ENCODE peak calls at places on chromosomes 5 and 9, in five cellular contexts. K is CD8-positive, alpha-beta T cell; H is astrocyte; G is CD4-positive, alpha-beta T cell; A is lower leg skin. O is an unnamed sample.

GRCh38 chr9:36881316-36882116 is 152.6 kb downstream of the PAX5 start:
- DNase-seq in K (no peak), H (no peak), G (no peak), A (no peak), O (no peak)

GRCh38 chr5:126917918-126918623 is 112.3 kb downstream of the MARCHF3 start:
- DNase-seq in K (no peak), H (peak), G (no peak), A (no peak), O (no peak)

GRCh38 chr5:72388652-72389051 is 68.5 kb downstream of the PTCD2 start:
- DNase-seq in K (no peak), H (peak), G (no peak), A (no peak), O (no peak)

GRCh38 chr5:149264432-149265069 is 7.1 kb upstream of the AFAP1L1 start:
- DNase-seq in K (peak), H (no peak), G (peak), A (no peak), O (no peak)

GRCh38 chr5:143908959-143909358 is 97.0 kb downstream of the HMHB1 start:
- DNase-seq in K (no peak), H (no peak), G (no peak), A (no peak), O (no peak)

GRCh38 chr9:81574399-81574798 is 114.9 kb downstream of the TLE1 start:
- DNase-seq in K (no peak), H (peak), G (no peak), A (no peak), O (no peak)

GRCh38 chr9:87309236-87309635 is 188.4 kb upstream of the DAPK1 start:
- DNase-seq in K (no peak), H (peak), G (no peak), A (no peak), O (no peak)

GRCh38 chr9:96116275-96117051 is 185.5 kb downstream of the HSD17B3 start:
- DNase-seq in K (no peak), H (no peak), G (no peak), A (peak), O (no peak)

GRCh38 chr5:15993334-15993733 is 186.3 kb downstream of the MARCHF11 start:
- DNase-seq in K (no peak), H (peak), G (no peak), A (no peak), O (no peak)

GRCh38 chr5:15993934-15994333 is 185.7 kb downstream of the MARCHF11 start:
- DNase-seq in K (no peak), H (no peak), G (no peak), A (no peak), O (no peak)

GRCh38 chr5:15991586-15991985 is 188.0 kb downstream of the MARCHF11 start:
- DNase-seq in K (no peak), H (no peak), G (no peak), A (no peak), O (no peak)

GRCh38 chr5:15992918-15993317 is 186.7 kb downstream of the MARCHF11 start:
- DNase-seq in K (no peak), H (peak), G (no peak), A (no peak), O (no peak)

DNA sequence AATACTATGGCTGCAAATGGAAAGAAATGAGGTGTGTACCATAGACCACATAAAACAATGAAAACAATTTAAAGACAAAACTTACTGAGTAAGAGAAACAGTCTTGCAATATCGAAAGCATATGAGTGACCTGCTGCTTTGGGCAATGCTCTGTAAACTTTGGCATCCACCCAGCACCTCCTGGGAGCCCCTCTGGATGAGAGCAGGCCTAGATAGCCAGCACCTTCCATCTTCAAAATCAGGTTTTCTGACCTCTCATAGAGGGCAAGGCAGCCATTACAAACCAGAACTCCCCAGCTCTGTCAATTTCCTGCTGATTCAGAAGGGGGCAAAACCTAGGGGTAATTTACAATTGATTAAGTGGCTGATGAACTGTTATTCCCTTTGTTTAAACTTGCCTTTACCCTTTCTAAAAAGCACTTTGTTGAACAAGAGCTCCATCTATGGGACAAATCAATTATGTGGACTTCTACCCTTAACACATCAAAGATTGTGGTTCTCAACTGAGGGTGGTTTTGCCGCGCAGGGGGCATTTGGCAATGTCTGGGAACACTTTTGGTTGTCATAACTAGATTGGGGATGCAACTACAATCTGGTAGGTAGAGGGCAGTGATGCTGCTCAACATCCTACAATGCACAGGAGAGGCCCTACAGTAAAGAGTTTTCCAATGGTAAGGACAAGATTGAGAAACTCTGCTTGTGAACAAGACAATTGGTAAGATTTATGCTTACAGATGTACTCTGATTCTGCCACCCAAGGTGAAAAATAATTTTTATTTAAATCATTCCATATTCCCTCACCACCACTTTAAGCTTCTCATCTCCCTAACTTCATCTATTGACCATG is 184.2 kb downstream of the MARCHF11 start:
- DNase-seq in K (no peak), H (peak), G (no peak), A (no peak), O (no peak)
- TF ChIP-seq CTCF in K (no peak), H (peak), G (no peak), A (no peak), O (no peak)

DNA sequence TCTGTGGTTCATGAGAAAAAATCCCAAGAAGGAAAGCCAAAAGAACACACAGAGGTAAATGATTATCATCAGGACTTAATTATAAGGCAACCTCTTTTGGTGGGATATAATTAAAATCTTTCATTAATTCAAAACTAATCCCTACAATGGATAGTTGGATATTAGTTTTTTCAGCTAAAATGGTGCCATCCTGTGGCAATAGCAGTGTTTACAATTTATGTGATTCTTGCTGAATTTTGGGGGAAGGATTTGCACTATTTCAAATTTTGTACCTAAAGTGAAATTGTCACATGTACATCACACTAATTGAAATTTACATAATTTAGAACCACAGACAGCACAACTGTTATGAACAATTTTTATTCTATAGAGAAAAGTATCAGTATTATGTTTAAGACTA is 67.0 kb downstream of the CAST start:
- DNase-seq in K (no peak), H (no peak), G (no peak), A (no peak), O (no peak)
- TF ChIP-seq CTCF in K (peak), H (no peak), G (peak), A (no peak), O (peak)

DNA sequence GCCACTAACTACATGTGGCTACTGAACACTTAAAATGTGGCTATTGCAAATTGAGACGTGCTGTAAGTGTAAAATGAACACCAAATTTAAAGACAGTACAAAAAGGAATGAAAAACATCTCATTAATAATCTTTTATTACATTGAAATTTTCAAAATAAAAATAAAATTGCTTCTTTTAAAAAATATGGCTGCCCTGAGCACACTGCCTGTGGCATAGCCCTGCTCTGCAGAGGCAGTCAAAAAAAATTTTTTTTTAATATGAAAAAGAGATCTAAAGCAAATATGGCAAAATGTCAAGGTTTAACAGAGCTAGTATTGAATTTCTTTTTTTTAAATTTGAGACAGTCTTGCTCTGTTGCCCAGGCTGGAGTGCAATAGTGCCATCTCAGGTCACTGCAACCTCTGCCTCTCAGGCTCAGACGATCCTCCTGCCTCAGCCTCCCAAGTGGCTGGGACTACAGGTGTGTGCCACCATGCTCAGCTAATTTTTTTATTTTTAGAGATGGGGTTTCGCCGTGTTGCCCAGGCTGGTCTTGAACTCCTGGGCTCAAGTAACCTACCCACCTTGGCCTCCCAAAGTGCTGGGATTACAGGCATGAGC is 25.6 kb downstream of the CARNMT1 start:
- DNase-seq in K (no peak), H (no peak), G (no peak), A (no peak), O (no peak)
- TF ChIP-seq CTCF in K (peak), H (no peak), G (peak), A (no peak), O (peak)

DNA sequence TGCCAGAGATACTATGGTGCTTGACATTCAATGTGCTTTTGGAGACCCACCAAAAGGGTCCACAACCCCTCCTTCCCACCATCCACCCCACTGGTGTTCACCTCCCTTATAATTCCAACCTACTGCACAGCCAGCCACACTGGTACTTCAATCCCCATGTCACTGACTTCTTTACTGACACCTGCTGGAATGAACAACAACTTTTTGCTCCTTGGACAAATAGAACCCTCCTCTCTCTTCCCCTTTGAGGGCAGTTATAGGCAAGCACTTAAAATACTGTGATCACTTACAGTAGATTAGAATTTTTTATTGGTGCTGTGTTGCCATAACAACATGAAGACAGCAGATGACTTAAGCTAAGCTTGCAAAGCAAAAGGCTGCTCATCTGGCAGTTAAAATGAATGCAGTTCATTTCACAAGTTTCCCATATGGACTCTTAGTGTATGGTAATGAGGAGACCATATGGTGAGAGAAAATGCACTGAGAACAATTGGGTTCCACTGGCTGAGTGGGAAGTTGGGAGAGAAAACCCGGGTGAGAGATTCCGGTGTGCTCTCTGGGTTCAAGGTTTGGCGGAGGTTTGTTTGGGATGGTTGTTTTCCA is 374.4 kb downstream of the EBF1 start:
- DNase-seq in K (no peak), H (no peak), G (no peak), A (no peak), O (no peak)
- TF ChIP-seq CTCF in K (no peak), H (no peak), G (no peak), A (no peak), O (no peak)

GRCh38 chr5:129137637-129138036 is 43.1 kb downstream of the ISOC1 start:
- DNase-seq in K (no peak), H (no peak), G (no peak), A (no peak), O (no peak)

GRCh38 chr5:129133553-129133952 is 39.0 kb downstream of the ISOC1 start:
- DNase-seq in K (no peak), H (no peak), G (no peak), A (no peak), O (no peak)

DNA sequence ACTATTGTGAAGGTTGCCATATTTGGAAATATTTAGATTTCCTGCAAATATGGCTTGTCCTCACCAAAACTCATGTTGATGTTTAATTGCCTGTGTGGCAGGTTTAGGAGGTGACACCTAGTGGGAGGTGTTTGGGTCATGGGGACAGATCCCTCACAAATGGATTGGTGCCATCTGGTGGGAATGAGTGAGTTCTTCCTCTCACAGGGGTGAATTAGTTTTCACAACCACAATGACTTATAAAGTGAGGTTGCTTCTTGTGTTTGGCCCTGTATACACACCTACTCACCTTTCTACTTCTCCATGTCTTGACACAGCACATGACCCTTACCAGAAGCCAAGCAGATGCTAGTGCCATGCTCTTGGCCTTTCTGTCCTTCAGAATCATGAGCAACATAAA is 41.1 kb downstream of the ISOC1 start:
- DNase-seq in K (no peak), H (no peak), G (no peak), A (no peak), O (no peak)
- TF ChIP-seq CTCF in K (no peak), H (no peak), G (no peak), A (no peak), O (no peak)

DNA sequence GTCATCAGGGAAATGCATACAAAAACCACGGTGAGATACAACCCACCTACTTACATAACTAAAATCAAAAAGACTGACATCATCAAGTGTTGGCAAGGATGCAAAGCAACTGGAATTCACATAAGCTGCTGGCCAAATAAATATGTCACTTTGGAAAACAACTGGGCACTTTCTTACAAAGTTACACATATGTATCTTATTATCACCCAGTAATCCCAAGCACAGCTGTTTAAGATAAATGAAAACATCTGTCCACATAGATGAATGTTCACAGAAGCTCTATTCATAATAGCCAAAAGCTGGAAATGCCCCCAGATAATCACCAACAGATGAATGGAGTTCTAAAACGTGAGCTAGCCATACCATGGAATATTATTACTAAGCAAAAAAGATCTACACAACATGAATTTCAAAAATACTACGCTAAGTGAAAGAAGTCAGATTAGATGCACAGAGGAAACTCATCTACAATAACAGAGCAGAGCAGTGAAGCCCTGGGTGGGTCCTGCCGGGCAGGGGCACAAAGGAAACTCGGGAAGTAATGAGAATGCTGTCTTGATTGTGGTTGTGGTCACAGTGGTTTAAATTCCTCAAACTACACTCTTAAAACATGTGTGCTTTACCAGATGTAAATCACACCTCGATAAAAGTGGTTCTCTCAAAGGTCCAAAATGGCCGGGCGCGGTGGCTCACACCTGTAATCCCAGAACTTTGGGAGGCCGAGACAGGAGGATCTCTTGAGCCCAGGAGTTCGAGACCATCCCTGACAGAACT is 8.5 kb downstream of the CAMSAP1 start:
- DNase-seq in K (no peak), H (peak), G (no peak), A (peak), O (no peak)
- TF ChIP-seq CTCF in K (no peak), H (no peak), G (no peak), A (no peak), O (no peak)

DNA sequence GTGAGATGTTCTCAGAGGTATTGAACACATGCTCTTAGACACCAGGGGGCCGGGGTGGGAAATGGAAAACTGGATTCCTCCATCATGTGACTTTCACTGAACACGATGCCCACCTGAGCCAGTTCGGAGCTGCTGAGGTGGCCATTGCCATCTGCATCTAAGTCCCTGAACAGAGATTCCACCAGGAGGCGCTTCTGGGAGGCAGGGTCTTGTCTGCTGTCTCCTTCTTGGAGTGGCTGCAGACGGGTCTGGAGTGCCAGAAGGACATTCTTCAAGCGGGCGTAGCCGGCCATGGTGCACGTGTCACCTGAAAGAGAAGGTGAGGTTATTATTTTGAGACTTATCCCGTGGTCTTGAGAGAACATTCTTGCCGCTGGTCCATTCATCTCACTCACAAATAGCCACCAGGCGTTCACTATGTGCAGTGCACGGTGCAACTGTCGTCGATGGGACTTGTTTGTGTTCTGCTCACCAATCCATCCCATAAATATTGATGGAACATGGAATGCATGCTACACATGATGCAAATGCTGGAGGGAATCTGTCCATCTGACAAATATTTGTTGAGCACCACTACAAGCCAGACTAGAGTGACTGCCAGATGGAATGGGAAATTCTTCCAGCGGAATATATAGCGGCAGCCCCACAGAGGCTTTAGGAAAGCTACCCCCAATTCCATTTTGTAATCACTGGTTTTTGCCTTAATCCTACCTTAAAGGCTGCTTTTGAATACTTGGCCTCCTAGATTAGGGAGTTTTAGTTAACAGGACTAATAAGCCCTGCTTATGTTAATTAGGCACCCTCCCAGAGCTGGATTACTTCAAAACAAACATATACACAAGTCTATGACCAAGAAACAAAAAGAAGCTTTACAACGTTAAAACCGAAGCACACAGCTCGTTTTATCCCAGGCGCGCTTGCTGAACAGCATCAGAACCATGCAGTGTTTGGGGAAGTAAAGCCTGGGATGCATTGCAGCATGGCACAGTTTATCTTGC is 264.8 kb downstream of the HSPA4 start:
- DNase-seq in K (no peak), H (no peak), G (no peak), A (no peak), O (no peak)
- TF ChIP-seq CTCF in K (no peak), H (no peak), G (no peak), A (no peak), O (no peak)